ENCODE peak calls at places on chromosome 15, in ten cellular contexts. O is Calu3, H is ecto neural progenitor cell, E is left ventricle myocardium inferior, V is choroid plexus epithelial cell, S is Caki2, U is activated T-cell treated with anti-CD3 and anti-CD28 coated beads for 24 hours, Z is COLO829, N is mucosa of gallbladder, R is GM12864. Y is an unnamed sample.

GRCh38 chr15:91258436-91258779 is 158.4 kb downstream of the SV2B start:
- DNase-seq in O (peak), H (no peak), E (no peak), V (no peak), S (peak), U (no peak), Z (no peak), N (no peak), R (no peak), Y (peak)

GRCh38 chr15:100020181-100020580 is 286.9 kb upstream of the LYSMD4 start:
- DNase-seq in O (no peak), H (peak), E (no peak), V (no peak), S (no peak), U (no peak), Z (no peak), N (no peak), R (no peak), Y (no peak)

GRCh38 chr15:37109952-37110630 is 9.7 kb upstream of the MEIS2 start:
- DNase-seq in O (peak), H (peak), E (peak), V (no peak), S (no peak), U (no peak), Z (no peak), N (no peak), R (no peak), Y (peak)

GRCh38 chr15:79083154-79083553 is 7.4 kb downstream of the RASGRF1 start:
- DNase-seq in O (no peak), H (no peak), E (no peak), V (no peak), S (no peak), U (no peak), Z (no peak), N (no peak), R (no peak), Y (no peak)

GRCh38 chr15:65192016-65192415 is 6.9 kb upstream of the CLPX start:
- DNase-seq in O (no peak), H (no peak), E (no peak), V (peak), S (peak), U (no peak), Z (no peak), N (no peak), R (no peak), Y (no peak)

GRCh38 chr15:90870354-90871096 is 2.1 kb downstream of the FURIN start:
- DNase-seq in O (no peak), H (no peak), E (no peak), V (peak), S (peak), U (no peak), Z (no peak), N (no peak), R (no peak), Y (peak)

GRCh38 chr15:95880630-95881029 is 449.9 kb upstream of the NR2F2 start:
- DNase-seq in O (no peak), H (no peak), E (no peak), V (no peak), S (no peak), U (no peak), Z (no peak), N (no peak), R (no peak), Y (no peak)

GRCh38 chr15:45635191-45635638 is 386 bp downstream of the SQOR start:
- DNase-seq in O (peak), H (peak), E (peak), V (peak), S (no peak), U (peak), Z (no peak), N (peak), R (peak), Y (peak)

GRCh38 chr15:26894181-26894580 is 27.3 kb downstream of the GABRA5 start:
- DNase-seq in O (no peak), H (no peak), E (no peak), V (no peak), S (no peak), U (no peak), Z (no peak), N (no peak), R (no peak), Y (no peak)

Y was measured in DMS53.